ENCODE peak calls at places on chromosomes 1 and 21, in eight cellular contexts. One of them, this sample, is unnamed.

GRCh38 chr1:155645648-155646047 is 35.6 kb downstream of the MSTO1 start:
- DNase-seq in NCI-H146: no peak
- DNase-seq in activated gamma-delta T cell treated with Interleukin-2 at 50 U/mL for 16 hours: no peak
- DNase-seq in AG09319: no peak
- DNase-seq in NCI-H187 treated with DMSO at 0.1 percent for 48 hours: no peak
- DNase-seq in endodermal cell: no peak
- DNase-seq in activated naive CD8-positive, alpha-beta T cell treated with anti-CD3 and anti-CD28 coated beads for 36 hours: no peak
- DNase-seq in uterus: peak
- DNase-seq in this sample: no peak

GRCh38 chr1:173295995-173296394 is 88.9 kb upstream of the TNFSF4 start:
- DNase-seq in NCI-H146: no peak
- DNase-seq in activated gamma-delta T cell treated with Interleukin-2 at 50 U/mL for 16 hours: no peak
- DNase-seq in AG09319: no peak
- DNase-seq in NCI-H187 treated with DMSO at 0.1 percent for 48 hours: no peak
- DNase-seq in endodermal cell: no peak
- DNase-seq in activated naive CD8-positive, alpha-beta T cell treated with anti-CD3 and anti-CD28 coated beads for 36 hours: no peak
- DNase-seq in uterus: no peak
- DNase-seq in this sample: no peak

GRCh38 chr1:50421366-50421748 is 1.9 kb downstream of the DMRTA2 start:
- DNase-seq in NCI-H146: no peak
- DNase-seq in activated gamma-delta T cell treated with Interleukin-2 at 50 U/mL for 16 hours: no peak
- DNase-seq in AG09319: no peak
- DNase-seq in NCI-H187 treated with DMSO at 0.1 percent for 48 hours: no peak
- DNase-seq in endodermal cell: peak
- DNase-seq in activated naive CD8-positive, alpha-beta T cell treated with anti-CD3 and anti-CD28 coated beads for 36 hours: no peak
- DNase-seq in uterus: no peak
- DNase-seq in this sample: no peak

GRCh38 chr1:117793396-117793795 is 136.0 kb downstream of the GDAP2 start:
- DNase-seq in NCI-H146: peak
- DNase-seq in activated gamma-delta T cell treated with Interleukin-2 at 50 U/mL for 16 hours: no peak
- DNase-seq in AG09319: no peak
- DNase-seq in NCI-H187 treated with DMSO at 0.1 percent for 48 hours: no peak
- DNase-seq in endodermal cell: no peak
- DNase-seq in activated naive CD8-positive, alpha-beta T cell treated with anti-CD3 and anti-CD28 coated beads for 36 hours: no peak
- DNase-seq in uterus: no peak
- DNase-seq in this sample: no peak

GRCh38 chr1:93056214-93056613 is 22.9 kb upstream of the MTF2 start:
- DNase-seq in NCI-H146: no peak
- DNase-seq in activated gamma-delta T cell treated with Interleukin-2 at 50 U/mL for 16 hours: no peak
- DNase-seq in AG09319: no peak
- DNase-seq in NCI-H187 treated with DMSO at 0.1 percent for 48 hours: no peak
- DNase-seq in endodermal cell: peak
- DNase-seq in activated naive CD8-positive, alpha-beta T cell treated with anti-CD3 and anti-CD28 coated beads for 36 hours: no peak
- DNase-seq in uterus: no peak
- DNase-seq in this sample: no peak

GRCh38 chr1:20601123-20601825 is 12.4 kb downstream of the CDA start:
- DNase-seq in NCI-H146: peak
- DNase-seq in activated gamma-delta T cell treated with Interleukin-2 at 50 U/mL for 16 hours: no peak
- DNase-seq in AG09319: no peak
- DNase-seq in NCI-H187 treated with DMSO at 0.1 percent for 48 hours: no peak
- DNase-seq in endodermal cell: no peak
- DNase-seq in activated naive CD8-positive, alpha-beta T cell treated with anti-CD3 and anti-CD28 coated beads for 36 hours: no peak
- DNase-seq in uterus: no peak
- DNase-seq in this sample: no peak

GRCh38 chr1:181369416-181369815 is 113.9 kb upstream of the CACNA1E start:
- DNase-seq in NCI-H146: no peak
- DNase-seq in activated gamma-delta T cell treated with Interleukin-2 at 50 U/mL for 16 hours: no peak
- DNase-seq in AG09319: no peak
- DNase-seq in NCI-H187 treated with DMSO at 0.1 percent for 48 hours: no peak
- DNase-seq in endodermal cell: peak
- DNase-seq in activated naive CD8-positive, alpha-beta T cell treated with anti-CD3 and anti-CD28 coated beads for 36 hours: no peak
- DNase-seq in uterus: no peak
- DNase-seq in this sample: no peak

GRCh38 chr1:29379438-29380073 is 143.2 kb downstream of the PTPRU start:
- DNase-seq in NCI-H146: peak
- DNase-seq in activated gamma-delta T cell treated with Interleukin-2 at 50 U/mL for 16 hours: no peak
- DNase-seq in AG09319: no peak
- DNase-seq in NCI-H187 treated with DMSO at 0.1 percent for 48 hours: no peak
- DNase-seq in endodermal cell: peak
- DNase-seq in activated naive CD8-positive, alpha-beta T cell treated with anti-CD3 and anti-CD28 coated beads for 36 hours: no peak
- DNase-seq in uterus: no peak
- DNase-seq in this sample: no peak

GRCh38 chr1:226674892-226675719 is 64.0 kb downstream of the ITPKB start:
- DNase-seq in NCI-H146: no peak
- DNase-seq in activated gamma-delta T cell treated with Interleukin-2 at 50 U/mL for 16 hours: peak
- DNase-seq in AG09319: no peak
- DNase-seq in NCI-H187 treated with DMSO at 0.1 percent for 48 hours: no peak
- DNase-seq in endodermal cell: no peak
- DNase-seq in activated naive CD8-positive, alpha-beta T cell treated with anti-CD3 and anti-CD28 coated beads for 36 hours: peak
- DNase-seq in uterus: no peak
- DNase-seq in this sample: peak

GRCh38 chr1:201171063-201172036 is 17.1 kb upstream of the TMEM9 start:
- DNase-seq in NCI-H146: no peak
- DNase-seq in activated gamma-delta T cell treated with Interleukin-2 at 50 U/mL for 16 hours: peak
- DNase-seq in AG09319: no peak
- DNase-seq in NCI-H187 treated with DMSO at 0.1 percent for 48 hours: no peak
- DNase-seq in endodermal cell: peak
- DNase-seq in activated naive CD8-positive, alpha-beta T cell treated with anti-CD3 and anti-CD28 coated beads for 36 hours: peak
- DNase-seq in uterus: peak
- DNase-seq in this sample: no peak

GRCh38 chr1:9825101-9826074 is 1.6 kb upstream of the CLSTN1 start:
- DNase-seq in NCI-H146: peak
- DNase-seq in activated gamma-delta T cell treated with Interleukin-2 at 50 U/mL for 16 hours: peak
- DNase-seq in AG09319: no peak
- DNase-seq in NCI-H187 treated with DMSO at 0.1 percent for 48 hours: no peak
- DNase-seq in endodermal cell: peak
- DNase-seq in activated naive CD8-positive, alpha-beta T cell treated with anti-CD3 and anti-CD28 coated beads for 36 hours: peak
- DNase-seq in uterus: peak
- DNase-seq in this sample: no peak

GRCh38 chr1:94974824-94975223 is 47.9 kb upstream of the CNN3 start:
- DNase-seq in NCI-H146: no peak
- DNase-seq in activated gamma-delta T cell treated with Interleukin-2 at 50 U/mL for 16 hours: no peak
- DNase-seq in AG09319: no peak
- DNase-seq in NCI-H187 treated with DMSO at 0.1 percent for 48 hours: no peak
- DNase-seq in endodermal cell: no peak
- DNase-seq in activated naive CD8-positive, alpha-beta T cell treated with anti-CD3 and anti-CD28 coated beads for 36 hours: no peak
- DNase-seq in uterus: no peak
- DNase-seq in this sample: no peak

GRCh38 chr1:51506537-51506936 is 12.5 kb downstream of the EPS15 start:
- DNase-seq in NCI-H146: no peak
- DNase-seq in activated gamma-delta T cell treated with Interleukin-2 at 50 U/mL for 16 hours: no peak
- DNase-seq in AG09319: peak
- DNase-seq in NCI-H187 treated with DMSO at 0.1 percent for 48 hours: no peak
- DNase-seq in endodermal cell: no peak
- DNase-seq in activated naive CD8-positive, alpha-beta T cell treated with anti-CD3 and anti-CD28 coated beads for 36 hours: peak
- DNase-seq in uterus: peak
- DNase-seq in this sample: no peak

GRCh38 chr1:25117233-25117823 is 115.0 kb downstream of the SYF2 start:
- DNase-seq in NCI-H146: no peak
- DNase-seq in activated gamma-delta T cell treated with Interleukin-2 at 50 U/mL for 16 hours: no peak
- DNase-seq in AG09319: no peak
- DNase-seq in NCI-H187 treated with DMSO at 0.1 percent for 48 hours: no peak
- DNase-seq in endodermal cell: peak
- DNase-seq in activated naive CD8-positive, alpha-beta T cell treated with anti-CD3 and anti-CD28 coated beads for 36 hours: no peak
- DNase-seq in uterus: no peak
- DNase-seq in this sample: no peak

GRCh38 chr1:40309374-40310128 is 7.5 kb downstream of the COL9A2 start:
- DNase-seq in NCI-H146: no peak
- DNase-seq in activated gamma-delta T cell treated with Interleukin-2 at 50 U/mL for 16 hours: no peak
- DNase-seq in AG09319: peak
- DNase-seq in NCI-H187 treated with DMSO at 0.1 percent for 48 hours: no peak
- DNase-seq in endodermal cell: no peak
- DNase-seq in activated naive CD8-positive, alpha-beta T cell treated with anti-CD3 and anti-CD28 coated beads for 36 hours: no peak
- DNase-seq in uterus: no peak
- DNase-seq in this sample: no peak

GRCh38 chr1:45752441-45753052 is 2.1 kb upstream of the IPP start:
- DNase-seq in NCI-H146: no peak
- DNase-seq in activated gamma-delta T cell treated with Interleukin-2 at 50 U/mL for 16 hours: no peak
- DNase-seq in AG09319: no peak
- DNase-seq in NCI-H187 treated with DMSO at 0.1 percent for 48 hours: no peak
- DNase-seq in endodermal cell: no peak
- DNase-seq in activated naive CD8-positive, alpha-beta T cell treated with anti-CD3 and anti-CD28 coated beads for 36 hours: no peak
- DNase-seq in uterus: no peak
- DNase-seq in this sample: no peak

GRCh38 chr21:33552093-33552998 is 9.5 kb downstream of the SON start:
- DNase-seq in NCI-H146: no peak
- DNase-seq in activated gamma-delta T cell treated with Interleukin-2 at 50 U/mL for 16 hours: no peak
- DNase-seq in AG09319: no peak
- DNase-seq in NCI-H187 treated with DMSO at 0.1 percent for 48 hours: no peak
- DNase-seq in endodermal cell: no peak
- DNase-seq in activated naive CD8-positive, alpha-beta T cell treated with anti-CD3 and anti-CD28 coated beads for 36 hours: no peak
- DNase-seq in uterus: no peak
- DNase-seq in this sample: no peak

GRCh38 chr1:229148041-229148671 is 122.8 kb upstream of the RAB4A start:
- DNase-seq in NCI-H146: peak
- DNase-seq in activated gamma-delta T cell treated with Interleukin-2 at 50 U/mL for 16 hours: no peak
- DNase-seq in AG09319: no peak
- DNase-seq in NCI-H187 treated with DMSO at 0.1 percent for 48 hours: peak
- DNase-seq in endodermal cell: peak
- DNase-seq in activated naive CD8-positive, alpha-beta T cell treated with anti-CD3 and anti-CD28 coated beads for 36 hours: no peak
- DNase-seq in uterus: no peak
- DNase-seq in this sample: no peak

GRCh38 chr21:24896735-24897124 is 710.6 kb downstream of the MRPL39 start:
- DNase-seq in NCI-H146: no peak
- DNase-seq in activated gamma-delta T cell treated with Interleukin-2 at 50 U/mL for 16 hours: no peak
- DNase-seq in AG09319: no peak
- DNase-seq in NCI-H187 treated with DMSO at 0.1 percent for 48 hours: no peak
- DNase-seq in endodermal cell: no peak
- DNase-seq in activated naive CD8-positive, alpha-beta T cell treated with anti-CD3 and anti-CD28 coated beads for 36 hours: no peak
- DNase-seq in uterus: no peak
- DNase-seq in this sample: no peak

GRCh38 chr1:225762002-225762441 is 15.6 kb upstream of the SRP9 start:
- DNase-seq in NCI-H146: peak
- DNase-seq in activated gamma-delta T cell treated with Interleukin-2 at 50 U/mL for 16 hours: no peak
- DNase-seq in AG09319: no peak
- DNase-seq in NCI-H187 treated with DMSO at 0.1 percent for 48 hours: no peak
- DNase-seq in endodermal cell: no peak
- DNase-seq in activated naive CD8-positive, alpha-beta T cell treated with anti-CD3 and anti-CD28 coated beads for 36 hours: no peak
- DNase-seq in uterus: no peak
- DNase-seq in this sample: no peak